ENCODE peak calls at places on chromosome 5, in seven cellular contexts. Y, T, M, O, P, D and L are unnamed samples.

GRCh38 chr5:64872044-64872443 is 103.3 kb downstream of the CWC27 start:
- DNase-seq in T (no peak), O (no peak), Y (no peak), M (no peak), P (no peak), D (no peak), L (no peak)

GRCh38 chr5:79408028-79408427 is 105.9 kb downstream of the HOMER1 start:
- DNase-seq in O (no peak), M (no peak), Y (no peak), P (no peak), D (no peak), T (no peak), L (no peak)

GRCh38 chr5:136563489-136563888 is 198.1 kb upstream of the TRPC7 start:
- DNase-seq in Y (peak), O (no peak), P (no peak), D (peak), M (no peak), T (no peak), L (no peak)

GRCh38 chr5:53481887-53482716 is 1.7 kb downstream of the FST start:
- DNase-seq in P (no peak), O (peak), Y (peak), M (peak), T (peak), D (peak), L (peak)

GRCh38 chr5:41788800-41789395 is 81.3 kb downstream of the OXCT1 start:
- DNase-seq in Y (no peak), T (no peak), P (no peak), M (no peak), O (no peak), D (no peak), L (no peak)

GRCh38 chr5:40877371-40877988 is 31.8 kb upstream of the C7 start:
- DNase-seq in D (peak), M (no peak), T (no peak), Y (no peak), P (no peak), O (no peak), L (no peak)

GRCh38 chr5:151880304-151880703 is 44.3 kb downstream of the GLRA1 start:
- DNase-seq in P (peak), T (peak), D (no peak), O (no peak), Y (no peak), M (no peak), L (no peak)

GRCh38 chr5:175796536-175797499 is 74.6 kb upstream of the CPLX2 start:
- DNase-seq in Y (peak), O (peak), P (peak), T (peak), M (peak), D (peak), L (peak)

GRCh38 chr5:93221-93980 is 1.4 kb downstream of the PLEKHG4B start:
- DNase-seq in D (no peak), M (no peak), T (no peak), Y (no peak), O (no peak), P (no peak), L (no peak)

GRCh38 chr5:178090856-178091255 is 22.5 kb upstream of the N4BP3 start:
- DNase-seq in T (no peak), O (no peak), P (no peak), D (no peak), M (no peak), Y (no peak), L (no peak)

GRCh38 chr5:109708813-109709212 is 19.1 kb downstream of the MAN2A1 start:
- DNase-seq in O (no peak), T (no peak), M (no peak), Y (no peak), D (no peak), P (no peak), L (no peak)

GRCh38 chr5:132485641-132486317 is 4.8 kb downstream of the IRF1 start:
- DNase-seq in M (peak), Y (no peak), O (peak), T (no peak), P (no peak), D (peak), L (no peak)